ENCODE peak calls at places on chromosomes 12 and 14, in seven cellular contexts. H is mucosa of descending colon, R is lower leg skin, D is neuronal stem cell, V is adipocyte, X is AG09309, F is AG10803. U is an unnamed sample.

GRCh38 chr12:16358896-16359295 is 11.5 kb downstream of the MGST1 start:
- DNase-seq in H (no peak), R (no peak), D (no peak), V (no peak), X (no peak), F (peak), U (no peak)

GRCh38 chr12:50505386-50505827 is 622 bp downstream of the DIP2B start:
- DNase-seq in H (peak), R (no peak), D (peak), V (peak), X (no peak), F (peak), U (no peak)

GRCh38 chr14:68418192-68419118 is 374.4 kb downstream of the ZFP36L1 start:
- DNase-seq in H (no peak), R (no peak), D (no peak), V (no peak), X (no peak), F (no peak), U (no peak)

GRCh38 chr14:49975286-49975685 is 82.4 kb downstream of the ARF6 start:
- DNase-seq in H (no peak), R (peak), D (no peak), V (peak), X (peak), F (peak), U (peak)

GRCh38 chr12:95815635-95816212 is 25.2 kb upstream of the NTN4 start:
- DNase-seq in H (no peak), R (no peak), D (no peak), V (peak), X (no peak), F (peak), U (no peak)

GRCh38 chr12:6202331-6202730 is 2.1 kb downstream of the CD9 start:
- DNase-seq in H (peak), R (no peak), D (no peak), V (no peak), X (no peak), F (no peak), U (no peak)

GRCh38 chr12:3644103-3644502 is 108.8 kb downstream of the CRACR2A start:
- DNase-seq in H (no peak), R (no peak), D (no peak), V (no peak), X (no peak), F (no peak), U (no peak)

GRCh38 chr14:97388408-97388807 is 591.2 kb downstream of the VRK1 start:
- DNase-seq in H (no peak), R (no peak), D (no peak), V (no peak), X (no peak), F (no peak), U (no peak)

GRCh38 chr14:41604793-41605534 is 1.7 kb upstream of the LRFN5 start:
- DNase-seq in H (no peak), R (peak), D (peak), V (peak), X (peak), F (peak), U (peak)

GRCh38 chr12:4197922-4198763 is 75.4 kb upstream of the CCND2 start:
- DNase-seq in H (no peak), R (no peak), D (no peak), V (no peak), X (no peak), F (no peak), U (no peak)

GRCh38 chr12:108995370-108995992 is 25.4 kb downstream of the SVOP start:
- DNase-seq in H (no peak), R (no peak), D (no peak), V (no peak), X (no peak), F (no peak), U (no peak)

GRCh38 chr12:131035268-131035681 is 81.6 kb downstream of the ADGRD1 start:
- DNase-seq in H (peak), R (no peak), D (no peak), V (no peak), X (no peak), F (no peak), U (no peak)

GRCh38 chr12:29309320-29309902 is 71.6 kb downstream of the ERGIC2 start:
- DNase-seq in H (no peak), R (no peak), D (no peak), V (peak), X (no peak), F (peak), U (no peak)

GRCh38 chr12:49092086-49092815 is 2.4 kb downstream of the DHH start:
- DNase-seq in H (peak), R (no peak), D (peak), V (peak), X (no peak), F (no peak), U (no peak)

GRCh38 chr12:116454076-116454475 is 105.1 kb upstream of the MAP1LC3B2 start:
- DNase-seq in H (no peak), R (no peak), D (no peak), V (no peak), X (no peak), F (no peak), U (no peak)

GRCh38 chr14:81143793-81144192 is 77.0 kb downstream of the GTF2A1 start:
- DNase-seq in H (no peak), R (no peak), D (no peak), V (no peak), X (no peak), F (no peak), U (no peak)

GRCh38 chr14:74664717-74665116 is 48.2 kb downstream of the AREL1 start:
- DNase-seq in H (no peak), R (no peak), D (no peak), V (no peak), X (no peak), F (no peak), U (no peak)

GRCh38 chr12:93080994-93081809 is 152.1 kb upstream of the EEA1 start:
- DNase-seq in H (no peak), R (no peak), D (no peak), V (peak), X (no peak), F (peak), U (no peak)

GRCh38 chr12:15172423-15172822 is 48.8 kb downstream of the RERG start:
- DNase-seq in H (no peak), R (no peak), D (no peak), V (no peak), X (no peak), F (no peak), U (no peak)

GRCh38 chr14:90811641-90812040 is 4.6 kb downstream of the TTC7B start:
- DNase-seq in H (no peak), R (no peak), D (no peak), V (no peak), X (no peak), F (no peak), U (no peak)

DNA sequence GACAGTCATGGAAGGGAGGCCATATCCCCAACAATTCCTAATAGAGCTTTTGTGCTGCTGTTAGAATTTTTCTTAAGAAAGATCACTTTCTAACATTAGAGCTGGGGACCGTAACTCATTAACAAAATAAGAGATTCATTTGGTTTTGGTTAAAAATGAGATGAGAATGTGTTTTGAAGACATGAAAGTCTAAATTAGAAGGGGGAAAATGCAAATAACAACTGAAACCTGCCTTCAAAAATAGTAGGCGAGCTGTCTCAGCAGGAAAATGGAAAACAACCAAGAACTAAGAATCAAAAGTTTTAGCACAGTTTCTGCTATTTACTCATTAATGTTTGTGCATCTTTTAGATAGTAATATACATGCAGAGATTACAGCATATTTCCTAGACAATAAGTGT is 38.2 kb upstream of the TMTC2 start:
- DNase-seq in H (no peak), R (no peak), D (no peak), V (no peak), X (no peak), F (no peak), U (no peak)
- H3K4me3 ChIP-seq in H (no peak), R (no peak), D (no peak), V (no peak), X (no peak), F (no peak), U (no peak)

DNA sequence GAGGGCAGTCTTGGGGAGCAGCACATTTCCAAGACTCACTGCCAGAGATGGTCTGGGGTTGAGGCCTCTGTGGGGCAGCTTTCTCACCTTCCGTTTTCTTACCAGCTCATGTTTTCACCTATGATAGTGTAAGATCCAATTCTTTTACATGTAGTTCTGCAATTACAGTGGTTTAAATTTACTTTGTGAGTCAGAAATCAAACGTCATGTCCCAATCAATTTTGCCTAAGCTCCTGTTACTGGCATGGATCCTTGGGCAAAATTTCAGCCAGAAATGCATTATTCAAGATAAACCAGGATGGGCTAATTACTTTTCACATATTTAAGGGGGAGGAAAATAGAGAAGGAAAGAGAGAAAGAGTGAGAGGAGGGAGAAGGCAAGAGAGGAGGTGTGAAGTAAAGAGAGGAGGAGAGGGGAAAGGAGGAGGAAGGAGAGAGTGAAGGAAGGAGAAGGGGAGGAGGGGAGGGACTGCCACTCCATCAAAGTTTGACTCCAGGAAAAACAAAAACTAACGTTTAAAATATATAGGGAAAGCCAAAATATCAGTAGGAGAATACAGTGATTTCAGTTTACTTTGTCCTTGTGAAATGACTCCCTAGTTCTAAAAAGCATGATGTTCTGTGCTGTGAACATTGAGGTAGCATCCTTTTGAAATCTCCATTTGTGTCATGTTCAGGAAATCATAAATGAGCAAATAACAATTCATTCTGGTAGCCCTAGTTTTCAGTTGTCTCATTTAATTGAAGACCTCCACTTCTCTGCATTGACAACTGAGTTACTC is 2.9 kb downstream of the BMAL2 start:
- DNase-seq in H (no peak), R (no peak), D (no peak), V (no peak), X (no peak), F (no peak), U (no peak)
- H3K4me3 ChIP-seq in H (no peak), R (no peak), D (no peak), V (no peak), X (no peak), F (no peak), U (no peak)

GRCh38 chr12:132469423-132469822 is 20.5 kb upstream of the FBRSL1 start:
- DNase-seq in H (no peak), R (no peak), D (no peak), V (no peak), X (no peak), F (no peak), U (no peak)
- H3K4me3 ChIP-seq in H (no peak), R (no peak), D (no peak), V (no peak), X (no peak), F (no peak), U (no peak)

GRCh38 chr14:95540236-95540635 is 5.4 kb downstream of the GLRX5 start:
- DNase-seq in H (no peak), R (no peak), D (no peak), V (no peak), X (no peak), F (no peak), U (no peak)

GRCh38 chr14:95545769-95546168 is 10.9 kb downstream of the GLRX5 start:
- DNase-seq in H (no peak), R (no peak), D (no peak), V (peak), X (peak), F (peak), U (peak)

GRCh38 chr14:95538801-95539509 is 4.1 kb downstream of the GLRX5 start:
- DNase-seq in H (no peak), R (no peak), D (no peak), V (no peak), X (no peak), F (no peak), U (no peak)

GRCh38 chr14:95544588-95544987 is 9.7 kb downstream of the GLRX5 start:
- DNase-seq in H (no peak), R (no peak), D (no peak), V (no peak), X (no peak), F (no peak), U (no peak)

DNA sequence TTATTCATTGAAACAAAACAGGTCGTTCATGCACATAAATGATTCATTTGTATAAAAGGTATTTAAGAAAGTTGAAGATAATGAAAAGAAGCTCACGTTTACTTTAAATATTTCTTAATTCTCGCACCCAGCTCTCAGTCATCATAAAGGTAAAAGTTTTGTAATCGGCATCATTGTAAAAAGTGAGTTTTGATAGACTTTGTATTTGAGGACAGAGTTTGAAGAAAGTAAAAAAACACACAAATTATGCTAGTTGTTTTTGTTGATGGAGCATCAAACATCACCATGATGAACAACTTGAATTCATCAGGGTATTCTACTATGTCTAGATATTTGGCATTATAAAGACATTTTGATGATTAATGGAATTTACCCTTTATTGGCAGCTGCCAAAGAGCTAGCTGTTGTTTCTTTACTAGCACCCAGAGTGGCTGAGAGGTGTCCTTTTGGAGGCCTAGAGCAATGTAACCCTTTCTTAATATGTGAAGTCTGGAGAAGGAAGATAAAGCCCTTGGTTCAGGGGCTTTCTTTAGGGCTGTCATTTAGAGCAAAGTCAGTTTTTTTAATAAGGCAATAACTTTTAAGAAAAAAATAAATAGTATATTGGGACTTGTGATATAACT is 7.2 kb downstream of the GLRX5 start:
- DNase-seq in H (no peak), R (no peak), D (no peak), V (no peak), X (no peak), F (no peak), U (no peak)
- H3K4me3 ChIP-seq in H (no peak), R (no peak), D (no peak), V (no peak), X (no peak), F (no peak), U (no peak)

GRCh38 chr14:73620268-73620667 is 8.0 kb downstream of the ACOT6 start:
- DNase-seq in H (no peak), R (no peak), D (no peak), V (no peak), X (no peak), F (no peak), U (no peak)

GRCh38 chr14:73616831-73617230 is 4.5 kb downstream of the ACOT6 start:
- DNase-seq in H (no peak), R (no peak), D (no peak), V (no peak), X (no peak), F (no peak), U (no peak)

GRCh38 chr14:73623504-73623903 is 11.2 kb downstream of the ACOT6 start:
- DNase-seq in H (no peak), R (no peak), D (no peak), V (no peak), X (no peak), F (no peak), U (no peak)

DNA sequence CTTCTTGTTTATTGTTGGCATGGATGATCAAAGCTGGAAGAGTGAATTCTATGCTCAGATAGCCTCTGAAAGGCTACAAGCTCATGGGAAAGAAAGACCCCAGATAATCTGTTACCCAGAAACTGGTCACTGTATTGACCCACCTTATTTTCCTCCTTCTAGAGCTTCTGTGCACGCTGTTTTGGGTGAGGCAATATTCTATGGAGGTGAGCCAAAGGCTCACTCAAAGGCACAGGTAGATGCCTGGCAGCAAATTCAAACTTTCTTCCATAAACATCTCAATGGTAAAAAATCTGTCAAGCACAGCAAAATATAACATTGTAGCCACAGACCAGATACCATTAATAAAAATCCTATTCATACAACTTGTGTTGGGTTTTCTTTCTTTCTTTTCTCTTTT is 7.2 kb downstream of the ACOT6 start:
- DNase-seq in H (no peak), R (no peak), D (no peak), V (no peak), X (no peak), F (no peak), U (no peak)
- H3K4me3 ChIP-seq in H (no peak), R (no peak), D (no peak), V (no peak), X (no peak), F (no peak), U (no peak)

U was measured in skeletal muscle cell.